ENCODE peak calls at places on chromosomes 2 and 18, in seven cellular contexts. O, W, Y, M, Z, X and K are unnamed samples.

GRCh38 chr2:3584608-3585007 is 9.5 kb downstream of the RPS7 start:
- DNase-seq in M (no peak), Y (no peak), Z (no peak), X (no peak), O (no peak), W (no peak), K (no peak)

GRCh38 chr2:7886665-7887064 is 795.2 kb upstream of the ID2 start:
- DNase-seq in W (no peak), Y (no peak), Z (no peak), O (no peak), X (no peak), M (no peak), K (peak; percentile 4)

GRCh38 chr2:36358317-36358659 is 2.7 kb downstream of the CRIM1 start:
- DNase-seq in M (no peak), W (no peak), O (no peak), Y (no peak), X (peak; percentile 84), Z (no peak), K (no peak)

GRCh38 chr18:7846315-7846714 is 279.2 kb downstream of the PTPRM start:
- DNase-seq in W (no peak), X (no peak), M (no peak), Z (no peak), Y (no peak), O (no peak), K (no peak)

GRCh38 chr2:156476516-156477206 is 40.5 kb downstream of the GPD2 start:
- DNase-seq in Z (no peak), Y (no peak), X (peak; percentile 83), O (no peak), M (no peak), W (no peak), K (no peak)

GRCh38 chr2:148907085-148907785 is 32.2 kb downstream of the KIF5C start:
- DNase-seq in Y (no peak), Z (no peak), X (no peak), O (no peak), W (peak; percentile 85), M (no peak), K (no peak)

GRCh38 chr2:170505631-170506270 is 209.4 kb upstream of the SP5 start:
- DNase-seq in W (no peak), M (no peak), Y (no peak), Z (peak; percentile 8), O (no peak), X (no peak), K (peak; percentile 76)

GRCh38 chr2:36301843-36302242 is 53.7 kb upstream of the CRIM1 start:
- DNase-seq in X (no peak), W (no peak), M (no peak), Y (no peak), Z (no peak), O (no peak), K (no peak)

GRCh38 chr2:28296243-28296642 is 96.4 kb upstream of the FOSL2 start:
- DNase-seq in Z (no peak), O (no peak), M (no peak), Y (no peak), W (no peak), X (peak; percentile 83), K (no peak)

GRCh38 chr2:124542932-124543640 is 518.0 kb downstream of the CNTNAP5 start:
- DNase-seq in Y (no peak), M (no peak), Z (no peak), X (no peak), O (no peak), W (no peak), K (no peak)

GRCh38 chr2:12587729-12588522 is 128.8 kb upstream of the TRIB2 start:
- DNase-seq in Y (no peak), X (peak; percentile 94), Z (no peak), O (no peak), W (peak; percentile 64), M (no peak), K (no peak)

GRCh38 chr18:31099490-31100230 is 2.6 kb downstream of the DSC2 start:
- DNase-seq in Z (no peak), M (no peak), Y (no peak), W (no peak), X (no peak), O (no peak), K (no peak)

GRCh38 chr2:19895535-19895934 is 6.2 kb downstream of the TTC32 start:
- DNase-seq in W (no peak), O (no peak), M (no peak), Y (no peak), X (peak; percentile 11), Z (no peak), K (no peak)

GRCh38 chr2:48448274-48449061 is 81.5 kb upstream of the STON1 start:
- DNase-seq in W (no peak), Y (no peak), O (no peak), M (no peak), X (peak; percentile 91), Z (no peak), K (no peak)

GRCh38 chr2:239298126-239298804 is 102.6 kb downstream of the HDAC4 start:
- DNase-seq in X (no peak), M (no peak), Y (no peak), W (peak; percentile 6), Z (no peak), O (no peak), K (peak; percentile 26)

GRCh38 chr18:72107647-72108046 is 436.5 kb downstream of the CBLN2 start:
- DNase-seq in M (no peak), Y (peak; percentile 9), O (peak; percentile 54), Z (no peak), X (no peak), W (no peak), K (peak; percentile 68)

GRCh38 chr2:26976242-26976641 is 5.8 kb downstream of the MAPRE3 start:
- DNase-seq in X (peak; percentile 62), Y (no peak), O (no peak), W (no peak), M (no peak), Z (no peak), K (no peak)

GRCh38 chr2:101398026-101398830 is 10.9 kb upstream of the CREG2 start:
- DNase-seq in Y (no peak), M (no peak), O (no peak), W (no peak), X (no peak), Z (no peak), K (no peak)

GRCh38 chr2:67067656-67068055 is 329.5 kb upstream of the ETAA1 start:
- DNase-seq in Y (no peak), O (no peak), Z (no peak), W (no peak), M (no peak), X (no peak), K (no peak)

GRCh38 chr18:48949606-48950535 is 894 bp downstream of the SMAD7 start:
- DNase-seq in Y (peak; percentile 29), O (peak; percentile 79), M (peak; percentile 44), Z (peak; percentile 55), X (peak; percentile 44), W (peak; percentile 54), K (peak; percentile 84)
- TF ChIP-seq CTCF in Y (peak; percentile 28), O (no peak), M (peak; percentile 45), Z (peak; percentile 17), X (no peak), W (no peak), K (peak; percentile 23)

GRCh38 chr2:173571021-173571821 is 216.5 kb downstream of the CDCA7 start:
- DNase-seq in M (no peak), Z (peak; percentile 11), O (no peak), Y (no peak), X (peak; percentile 59), W (peak; percentile 50), K (peak; percentile 57)
- TF ChIP-seq CTCF in M (peak; percentile 43), Z (peak; percentile 21), O (peak; percentile 23), Y (peak; percentile 64), X (peak; percentile 22), W (peak; percentile 64), K (peak; percentile 66)

GRCh38 chr2:174551697-174552096 is 45.9 kb downstream of the WIPF1 start:
- DNase-seq in W (no peak), Z (no peak), X (no peak), O (no peak), Y (no peak), M (no peak), K (no peak)

GRCh38 chr2:174544156-174544555 is 53.4 kb downstream of the WIPF1 start:
- DNase-seq in Z (no peak), X (peak; percentile 44), W (no peak), Y (no peak), O (no peak), M (no peak), K (no peak)

GRCh38 chr2:174544802-174545201 is 52.8 kb downstream of the WIPF1 start:
- DNase-seq in M (no peak), W (no peak), O (no peak), X (no peak), Y (no peak), Z (no peak), K (no peak)

GRCh38 chr2:174545240-174545639 is 52.4 kb downstream of the WIPF1 start:
- DNase-seq in Y (no peak), Z (no peak), M (no peak), X (no peak), O (no peak), W (no peak), K (no peak)

DNA sequence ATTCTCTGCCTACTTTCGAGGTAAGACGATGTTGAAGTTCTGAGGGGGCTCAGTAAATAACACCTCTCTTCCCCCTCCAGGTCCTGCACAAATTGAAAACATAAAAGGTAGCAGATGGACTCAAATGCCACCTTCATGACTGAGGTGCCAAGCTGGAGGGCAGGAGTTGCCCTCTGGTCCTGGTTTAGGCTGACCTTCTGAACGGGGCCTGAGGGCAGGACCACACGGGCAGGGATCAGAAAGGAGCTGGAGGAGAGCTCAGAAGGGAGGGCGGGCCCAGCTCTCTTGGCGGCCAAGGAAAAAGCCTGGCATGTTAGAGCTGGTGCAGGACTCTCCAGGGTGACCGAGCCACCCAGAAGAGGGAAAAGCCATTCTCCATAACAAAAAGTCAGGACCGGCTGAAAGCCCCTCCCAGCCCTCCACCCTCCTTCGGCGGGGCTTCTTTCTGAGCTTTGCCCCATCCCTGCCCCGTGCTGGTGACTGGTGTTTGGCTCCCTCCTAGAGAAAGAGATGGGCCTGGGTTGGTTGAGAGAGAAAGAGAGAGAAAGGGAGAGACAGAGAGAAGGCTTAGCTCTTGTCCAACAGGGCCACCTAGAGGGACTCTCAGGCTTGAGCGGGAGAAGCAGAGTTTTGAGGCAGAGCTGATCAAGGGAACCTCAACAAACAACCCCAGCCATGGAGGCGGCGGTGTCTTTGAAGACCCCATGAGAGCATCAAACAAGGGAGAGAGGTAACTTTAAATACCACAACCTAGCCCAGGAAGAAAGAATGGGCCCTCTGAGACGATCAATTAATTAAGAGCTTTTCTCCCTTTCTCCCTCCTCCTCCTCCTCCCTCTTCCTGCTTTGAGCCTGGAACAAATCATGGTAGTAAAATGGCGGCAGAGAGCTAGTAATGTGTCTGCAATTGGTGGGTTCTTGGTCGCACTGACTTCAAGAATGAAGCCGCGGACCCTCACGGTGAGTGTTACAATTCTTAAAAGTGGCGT is 50.8 kb downstream of the WIPF1 start:
- DNase-seq in W (peak; percentile 57), X (peak; percentile 65), M (no peak), O (peak; percentile 65), Y (no peak), Z (peak; percentile 19), K (peak; percentile 88)
- TF ChIP-seq CTCF in W (peak; percentile 74), X (peak; percentile 69), M (peak; percentile 11), O (peak; percentile 74), Y (peak; percentile 47), Z (no peak), K (peak; percentile 75)

DNA sequence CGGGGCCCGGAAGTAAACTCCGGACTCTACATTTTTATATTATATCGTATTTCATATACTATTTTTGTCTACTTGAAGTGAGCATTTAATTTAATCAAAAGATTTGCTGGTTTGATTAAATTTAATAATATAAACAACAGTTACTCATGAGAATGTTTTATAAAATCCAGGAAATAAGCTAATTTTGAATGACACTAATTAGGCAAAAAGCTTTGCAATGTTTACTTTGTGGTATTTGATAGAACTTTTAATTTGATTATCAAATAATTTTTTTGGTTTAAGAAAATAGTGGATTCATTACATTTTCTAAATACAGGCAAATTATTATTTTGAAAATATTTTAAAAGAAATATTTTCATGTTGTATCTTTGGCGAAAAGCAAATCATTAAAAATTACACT is 900.4 kb upstream of the CDH2 start:
- DNase-seq in O (no peak), Z (no peak), M (no peak), X (no peak), W (no peak), Y (no peak), K (no peak)
- TF ChIP-seq CTCF in O (no peak), Z (no peak), M (no peak), X (no peak), W (no peak), Y (no peak), K (no peak)